ENCODE peak calls at places on chromosomes 2 and 18, in seven cellular contexts. G, J, P, C, Z, H and E are unnamed samples.

GRCh38 chr2:222973733-222974132 is 78.3 kb upstream of the KCNE4 start:
- DNase-seq in G (no peak), J (no peak), P (no peak), C (no peak), Z (no peak), H (no peak), E (no peak)

GRCh38 chr2:79005211-79005610 is 20.3 kb upstream of the REG3G start:
- DNase-seq in G (no peak), J (no peak), P (no peak), C (no peak), Z (no peak), H (no peak), E (no peak)

GRCh38 chr2:96356889-96357288 is 21.3 kb downstream of the NCAPH start:
- DNase-seq in G (no peak), J (no peak), P (no peak), C (no peak), Z (no peak), H (no peak), E (no peak)

GRCh38 chr18:78984941-78985784 is 5.5 kb downstream of the SALL3 start:
- DNase-seq in G (no peak), J (peak; percentile 33), P (no peak), C (no peak), Z (peak; percentile 51), H (no peak), E (no peak)

GRCh38 chr2:105610444-105611327 is 134.0 kb upstream of the NCK2 start:
- DNase-seq in G (no peak), J (peak; percentile 60), P (no peak), C (no peak), Z (no peak), H (no peak), E (no peak)

GRCh38 chr2:227612546-227613271 is 1.9 kb downstream of the SCYGR3 start:
- DNase-seq in G (no peak), J (no peak), P (no peak), C (no peak), Z (no peak), H (no peak), E (no peak)

GRCh38 chr18:10488022-10488421 is 33.6 kb downstream of the APCDD1 start:
- DNase-seq in G (no peak), J (no peak), P (no peak), C (no peak), Z (no peak), H (no peak), E (no peak)

GRCh38 chr2:100992262-100992661 is 9.8 kb upstream of the RPL31 start:
- DNase-seq in G (no peak), J (no peak), P (no peak), C (no peak), Z (peak; percentile 50), H (no peak), E (no peak)

GRCh38 chr2:54590216-54590961 is 133.1 kb upstream of the EML6 start:
- DNase-seq in G (no peak), J (no peak), P (no peak), C (no peak), Z (no peak), H (no peak), E (no peak)

GRCh38 chr2:219124379-219125110 is 36.1 kb downstream of the NHEJ1 start:
- DNase-seq in G (peak; percentile 0), J (no peak), P (no peak), C (no peak), Z (peak; percentile 39), H (no peak), E (no peak)

GRCh38 chr2:196068271-196069209 is at the start of gene DNAH7:
- DNase-seq in G (peak; percentile 86), J (peak; percentile 70), P (peak; percentile 90), C (peak; percentile 87), Z (peak; percentile 92), H (peak; percentile 91), E (peak; percentile 94)

GRCh38 chr2:67486041-67486796 is 89.1 kb downstream of the ETAA1 start:
- DNase-seq in G (no peak), J (no peak), P (peak; percentile 48), C (no peak), Z (no peak), H (peak; percentile 33), E (no peak)

GRCh38 chr2:28340312-28341202 is 52.1 kb upstream of the FOSL2 start:
- DNase-seq in G (no peak), J (no peak), P (no peak), C (no peak), Z (no peak), H (no peak), E (no peak)
- TF ChIP-seq CTCF in G (peak; percentile 39), J (peak; percentile 37), P (no peak), C (no peak), Z (peak; percentile 23), H (no peak), E (no peak)

GRCh38 chr2:169294001-169294675 is 68.2 kb downstream of the LRP2 start:
- DNase-seq in G (no peak), J (peak; percentile 53), P (peak; percentile 6), C (no peak), Z (peak; percentile 9), H (no peak), E (no peak)

GRCh38 chr2:169287666-169288065 is 74.7 kb downstream of the LRP2 start:
- DNase-seq in G (no peak), J (no peak), P (no peak), C (no peak), Z (no peak), H (no peak), E (no peak)

GRCh38 chr2:169286858-169287257 is 75.5 kb downstream of the LRP2 start:
- DNase-seq in G (no peak), J (no peak), P (no peak), C (no peak), Z (no peak), H (no peak), E (no peak)

GRCh38 chr2:169291517-169291916 is 70.8 kb downstream of the LRP2 start:
- DNase-seq in G (no peak), J (no peak), P (no peak), C (no peak), Z (no peak), H (no peak), E (no peak)

GRCh38 chr2:169290433-169290832 is 71.9 kb downstream of the LRP2 start:
- DNase-seq in G (no peak), J (no peak), P (no peak), C (no peak), Z (no peak), H (no peak), E (no peak)
- TF ChIP-seq CTCF in G (no peak), J (no peak), P (no peak), C (no peak), Z (no peak), H (no peak), E (no peak)

GRCh38 chr2:176423819-176424218 is 154.6 kb downstream of the MTX2 start:
- DNase-seq in G (no peak), J (no peak), P (peak; percentile 28), C (no peak), Z (no peak), H (no peak), E (no peak)
- TF ChIP-seq CTCF in G (no peak), J (no peak), P (no peak), C (no peak), Z (no peak), H (no peak), E (no peak)

GRCh38 chr2:112254466-112255240 is at the start of gene ZC3H8:
- DNase-seq in G (peak; percentile 82), J (peak; percentile 90), P (peak; percentile 92), C (peak; percentile 93), Z (peak; percentile 94), H (peak; percentile 97), E (peak; percentile 96)
- TF ChIP-seq CTCF in G (peak; percentile 25), J (peak; percentile 58), P (no peak), C (no peak), Z (no peak), H (peak; percentile 10), E (peak; percentile 18)

GRCh38 chr18:42736074-42736473 is 379.4 kb downstream of the RIT2 start:
- DNase-seq in G (no peak), J (no peak), P (no peak), C (no peak), Z (no peak), H (no peak), E (no peak)

GRCh38 chr18:42734520-42734919 is 381.0 kb downstream of the RIT2 start:
- DNase-seq in G (no peak), J (no peak), P (no peak), C (no peak), Z (no peak), H (no peak), E (no peak)

GRCh38 chr18:42730272-42730671 is 385.2 kb downstream of the RIT2 start:
- DNase-seq in G (no peak), J (no peak), P (no peak), C (no peak), Z (no peak), H (no peak), E (no peak)
- TF ChIP-seq CTCF in G (peak; percentile 19), J (no peak), P (no peak), C (no peak), Z (no peak), H (peak; percentile 21), E (no peak)

GRCh38 chr2:42851740-42852250 is 59.4 kb upstream of the HAAO start:
- DNase-seq in G (no peak), J (no peak), P (no peak), C (no peak), Z (no peak), H (no peak), E (no peak)
- TF ChIP-seq CTCF in G (no peak), J (no peak), P (no peak), C (no peak), Z (no peak), H (no peak), E (no peak)